ENCODE peak calls at places on chromosomes 6 and 20, in seven cellular contexts. R is left ventricle myocardium inferior, E is mucosa of descending colon, J is astrocyte, B is activated B cell treated with CpG ODN at 0.5 μM for 24 hours, L is cardiac muscle cell, O is AG10803. F is an unnamed sample.

GRCh38 chr20:38642498-38642897 is 40.9 kb downstream of the ARHGAP40 start:
- DNase-seq in R (no peak), E (no peak), J (no peak), B (no peak), L (no peak), O (no peak), F (no peak)

GRCh38 chr6:6230286-6230685 is 90.2 kb downstream of the F13A1 start:
- DNase-seq in R (no peak), E (peak), J (no peak), B (no peak), L (peak), O (no peak), F (no peak)

GRCh38 chr6:167350322-167350721 is 25.4 kb downstream of the TTLL2 start:
- DNase-seq in R (peak), E (peak), J (no peak), B (no peak), L (no peak), O (no peak), F (no peak)

GRCh38 chr20:58926802-58927489 is 54.1 kb upstream of the NELFCD start:
- DNase-seq in R (no peak), E (no peak), J (no peak), B (no peak), L (no peak), O (no peak), F (no peak)

GRCh38 chr20:11920083-11920482 is 2.4 kb downstream of the BTBD3 start:
- DNase-seq in R (no peak), E (no peak), J (no peak), B (no peak), L (no peak), O (no peak), F (no peak)

GRCh38 chr6:12749531-12750379 is 33.2 kb downstream of the PHACTR1 start:
- DNase-seq in R (no peak), E (no peak), J (no peak), B (no peak), L (peak), O (peak), F (no peak)

GRCh38 chr6:57224769-57225515 is 2.8 kb upstream of the RAB23 start:
- DNase-seq in R (no peak), E (no peak), J (peak), B (no peak), L (no peak), O (peak), F (no peak)

GRCh38 chr6:40950986-40951730 is 87.9 kb downstream of the UNC5CL start:
- DNase-seq in R (no peak), E (no peak), J (peak), B (no peak), L (peak), O (peak), F (no peak)

GRCh38 chr20:21994203-21994602 is 288.7 kb downstream of the PAX1 start:
- DNase-seq in R (no peak), E (no peak), J (no peak), B (no peak), L (no peak), O (no peak), F (no peak)

DNA sequence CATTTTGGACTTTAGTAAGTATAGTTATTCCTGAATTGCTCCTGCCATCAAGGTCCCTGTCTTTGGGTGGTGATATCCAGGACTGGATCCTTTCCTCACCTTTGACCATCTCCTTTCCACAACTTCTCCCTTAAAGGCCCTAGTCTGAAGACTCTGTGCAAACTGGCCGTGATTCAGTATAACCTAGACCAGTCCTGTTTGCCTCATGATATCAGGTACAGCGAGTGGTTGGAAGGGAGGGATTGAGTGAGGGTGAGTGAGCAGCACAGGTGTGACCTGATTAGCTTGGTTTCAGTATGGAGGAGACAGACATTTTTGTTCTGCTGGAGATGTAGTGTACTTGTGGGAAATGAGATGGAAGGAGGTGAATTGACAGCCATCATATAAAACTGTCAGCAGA is 2.3 kb upstream of the RRP36 start:
- DNase-seq in R (no peak), E (no peak), J (no peak), B (no peak), L (no peak), O (no peak), F (no peak)
- TF ChIP-seq CTCF in R (no peak), E (no peak), J (no peak), B (no peak), L (no peak), O (no peak), F (no peak)

DNA sequence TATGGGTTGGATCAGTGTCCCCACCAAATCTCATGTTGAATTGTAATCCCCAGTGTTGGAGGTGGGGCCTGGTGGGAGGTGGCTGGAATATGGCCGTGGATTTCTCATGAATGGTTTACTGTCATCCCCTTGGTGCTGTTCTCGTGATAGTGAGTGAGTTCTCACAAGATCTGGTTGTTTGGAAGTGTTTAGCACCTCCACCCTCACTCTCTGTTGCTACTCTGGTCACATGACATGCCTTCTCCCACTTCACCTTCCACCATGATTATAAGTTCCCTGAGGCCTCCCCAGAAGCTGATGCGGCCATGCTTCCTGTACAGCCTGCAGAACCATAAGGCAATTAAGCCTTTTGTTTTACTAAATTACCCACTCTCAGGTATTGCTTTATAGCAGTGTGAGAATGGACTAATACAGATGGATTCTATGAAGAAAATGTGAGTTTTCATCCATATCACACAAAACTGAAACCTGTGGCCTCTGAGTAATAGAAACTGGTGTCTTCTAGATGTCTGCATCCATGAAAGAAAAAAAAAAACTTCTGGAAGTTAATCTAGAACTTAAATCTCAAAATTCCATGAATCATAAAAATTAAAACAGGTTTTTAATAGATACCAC is 39.3 kb downstream of the MBOAT1 start:
- DNase-seq in R (no peak), E (no peak), J (no peak), B (no peak), L (no peak), O (no peak), F (no peak)
- TF ChIP-seq CTCF in R (no peak), E (no peak), J (no peak), B (no peak), L (no peak), O (no peak), F (no peak)

GRCh38 chr20:34680586-34680985 is 3.7 kb upstream of the PIGU start:
- DNase-seq in R (no peak), E (no peak), J (no peak), B (no peak), L (no peak), O (peak), F (no peak)

GRCh38 chr20:34675993-34676641 is 775 bp downstream of the PIGU start:
- DNase-seq in R (no peak), E (no peak), J (no peak), B (no peak), L (no peak), O (no peak), F (no peak)

GRCh38 chr20:34673411-34673810 is 3.5 kb downstream of the PIGU start:
- DNase-seq in R (no peak), E (no peak), J (no peak), B (no peak), L (no peak), O (no peak), F (no peak)

GRCh38 chr20:34675561-34675960 is 1.3 kb downstream of the PIGU start:
- DNase-seq in R (no peak), E (no peak), J (no peak), B (no peak), L (no peak), O (no peak), F (no peak)

DNA sequence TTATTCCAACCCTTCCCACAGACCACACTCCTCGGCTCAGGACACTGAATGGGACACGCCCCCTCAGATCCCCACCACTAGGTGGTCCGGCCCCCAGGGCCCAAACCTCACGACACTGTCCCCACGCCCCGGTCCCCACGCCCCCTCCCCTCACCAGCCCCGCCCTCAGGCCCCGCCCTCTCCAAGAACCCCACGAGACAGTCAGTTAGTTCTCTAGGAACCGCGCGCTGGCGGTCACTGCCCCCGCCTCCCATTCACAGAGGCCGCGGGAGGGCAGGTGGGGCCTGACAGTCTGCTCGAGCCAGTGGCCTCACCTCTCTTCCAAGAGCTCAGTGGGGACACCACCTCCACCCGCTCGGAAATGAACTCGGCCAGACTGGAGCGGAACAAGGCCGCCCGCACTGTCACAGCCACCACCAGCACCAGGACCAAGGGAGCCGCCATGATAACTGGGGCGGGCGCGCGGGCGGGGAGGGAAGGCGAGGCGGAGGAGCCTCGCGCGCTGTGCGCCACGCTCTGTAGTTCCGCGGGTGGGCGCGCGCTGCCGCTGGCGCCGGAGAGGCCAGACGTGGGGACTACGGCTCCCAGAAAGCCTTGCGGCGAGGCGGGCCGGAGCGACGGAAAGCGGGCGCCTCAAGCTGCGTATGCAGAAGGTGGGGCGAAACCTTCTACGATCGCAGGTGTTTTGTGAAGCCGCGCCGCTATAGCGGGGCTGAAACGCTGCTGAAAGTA is at the start of gene PIGU:
- DNase-seq in R (peak), E (peak), J (peak), B (peak), L (peak), O (peak), F (peak)
- TF ChIP-seq CTCF in R (peak), E (peak), J (no peak), B (no peak), L (no peak), O (no peak), F (peak)

GRCh38 chr6:157281570-157281969 is 41.7 kb downstream of the TMEM242 start:
- DNase-seq in R (no peak), E (peak), J (no peak), B (no peak), L (no peak), O (peak), F (no peak)
- TF ChIP-seq CTCF in R (peak), E (no peak), J (no peak), B (no peak), L (peak), O (peak), F (peak)

GRCh38 chr6:149316740-149317655 is 514 bp upstream of the TAB2 start:
- DNase-seq in R (peak), E (peak), J (peak), B (peak), L (peak), O (peak), F (peak)
- TF ChIP-seq CTCF in R (no peak), E (no peak), J (no peak), B (no peak), L (no peak), O (no peak), F (no peak)

GRCh38 chr20:25692499-25692898 is 4.2 kb downstream of the ZNF337 start:
- DNase-seq in R (no peak), E (peak), J (no peak), B (no peak), L (no peak), O (peak), F (no peak)

GRCh38 chr20:25695532-25696383 is 895 bp downstream of the ZNF337 start:
- DNase-seq in R (no peak), E (no peak), J (no peak), B (no peak), L (no peak), O (peak), F (no peak)

GRCh38 chr20:25699914-25700313 is 3.3 kb upstream of the ZNF337 start:
- DNase-seq in R (no peak), E (no peak), J (no peak), B (no peak), L (no peak), O (no peak), F (no peak)

GRCh38 chr20:25697132-25697446 is 436 bp upstream of the ZNF337 start:
- DNase-seq in R (no peak), E (no peak), J (no peak), B (no peak), L (no peak), O (no peak), F (no peak)

DNA sequence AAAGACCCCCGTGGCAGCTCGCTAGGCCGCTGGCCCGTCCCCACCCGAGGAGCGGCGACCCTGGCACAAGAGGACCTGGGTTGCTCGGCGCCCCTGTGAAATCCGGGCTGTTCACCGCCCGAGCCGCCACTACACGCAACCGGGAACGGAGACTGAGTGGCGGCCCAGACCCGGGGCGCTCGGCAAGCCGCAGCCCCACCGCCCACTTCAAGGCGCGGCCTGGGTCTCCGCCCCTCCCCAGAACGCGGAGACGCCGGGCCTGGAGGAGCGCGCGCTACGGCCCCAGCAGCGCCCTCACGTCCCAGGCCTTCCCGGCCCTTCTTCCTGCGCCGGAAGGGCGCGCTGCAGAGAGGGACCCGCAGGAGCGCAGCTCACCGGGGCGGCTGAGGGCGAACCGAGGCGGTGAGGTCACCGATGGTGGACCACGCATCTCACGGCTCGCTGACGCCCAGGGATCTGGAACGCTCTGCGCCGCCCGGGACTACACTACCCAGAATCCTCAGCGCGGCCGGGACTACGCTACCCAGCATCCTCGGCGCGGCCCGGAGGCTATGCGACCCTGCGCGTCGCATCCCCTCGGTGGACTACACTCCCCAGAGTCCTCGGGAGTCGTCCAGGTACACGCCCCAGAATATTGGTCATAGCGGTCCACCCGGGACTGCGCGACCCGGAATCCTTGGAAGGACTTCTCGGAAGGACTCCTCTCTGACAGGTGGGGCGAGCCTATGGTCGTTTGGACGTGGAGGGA is at the start of gene ZNF337:
- DNase-seq in R (peak), E (peak), J (peak), B (peak), L (peak), O (peak), F (peak)
- TF ChIP-seq CTCF in R (no peak), E (no peak), J (no peak), B (no peak), L (peak), O (peak), F (peak)

GRCh38 chr6:89976141-89977020 is 82.1 kb downstream of the GJA10 start:
- DNase-seq in R (no peak), E (no peak), J (no peak), B (no peak), L (no peak), O (no peak), F (no peak)
- TF ChIP-seq CTCF in R (no peak), E (no peak), J (no peak), B (no peak), L (no peak), O (no peak), F (no peak)

GRCh38 chr20:45971675-45972499 is at the start of gene ZNF335:
- DNase-seq in R (peak), E (peak), J (peak), B (peak), L (peak), O (peak), F (peak)
- TF ChIP-seq CTCF in R (peak), E (peak), J (no peak), B (no peak), L (peak), O (no peak), F (peak)

GRCh38 chr20:53194310-53194709 is 222.2 kb downstream of the TSHZ2 start:
- DNase-seq in R (no peak), E (no peak), J (no peak), B (no peak), L (no peak), O (no peak), F (no peak)

GRCh38 chr20:53191957-53192356 is 219.8 kb downstream of the TSHZ2 start:
- DNase-seq in R (no peak), E (no peak), J (no peak), B (no peak), L (no peak), O (no peak), F (no peak)

GRCh38 chr20:53187402-53187801 is 215.2 kb downstream of the TSHZ2 start:
- DNase-seq in R (no peak), E (no peak), J (peak), B (no peak), L (no peak), O (no peak), F (no peak)

GRCh38 chr20:53186630-53187029 is 214.5 kb downstream of the TSHZ2 start:
- DNase-seq in R (no peak), E (no peak), J (no peak), B (no peak), L (no peak), O (no peak), F (no peak)

DNA sequence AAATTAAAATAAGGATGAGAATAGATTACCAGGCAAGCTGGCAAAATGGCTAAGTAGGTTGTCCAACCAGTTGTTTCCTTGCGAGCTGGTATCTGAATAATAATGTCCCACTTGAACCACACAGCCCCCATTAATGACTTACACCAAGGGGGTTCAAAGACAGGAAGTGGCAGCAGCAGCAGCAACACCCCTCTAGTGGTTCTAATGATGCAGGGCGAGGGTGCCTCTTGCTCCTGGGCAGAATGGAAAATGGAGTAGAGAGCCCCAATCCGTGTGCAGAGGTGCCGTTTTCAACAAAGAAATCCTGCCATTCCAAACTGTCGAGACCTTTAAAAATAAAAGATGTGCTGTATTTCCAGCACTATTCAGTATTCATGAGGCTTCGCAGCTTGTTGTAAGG is 218.1 kb downstream of the TSHZ2 start:
- DNase-seq in R (no peak), E (no peak), J (no peak), B (no peak), L (no peak), O (no peak), F (no peak)
- TF ChIP-seq CTCF in R (no peak), E (no peak), J (no peak), B (no peak), L (no peak), O (no peak), F (no peak)

GRCh38 chr6:155582016-155582991 is 126.7 kb upstream of the NOX3 start:
- DNase-seq in R (no peak), E (no peak), J (no peak), B (no peak), L (no peak), O (no peak), F (no peak)

GRCh38 chr6:155583997-155584396 is 128.4 kb upstream of the NOX3 start:
- DNase-seq in R (no peak), E (peak), J (no peak), B (no peak), L (no peak), O (no peak), F (no peak)

GRCh38 chr6:155586036-155586557 is 130.5 kb upstream of the NOX3 start:
- DNase-seq in R (no peak), E (no peak), J (no peak), B (no peak), L (no peak), O (no peak), F (no peak)

DNA sequence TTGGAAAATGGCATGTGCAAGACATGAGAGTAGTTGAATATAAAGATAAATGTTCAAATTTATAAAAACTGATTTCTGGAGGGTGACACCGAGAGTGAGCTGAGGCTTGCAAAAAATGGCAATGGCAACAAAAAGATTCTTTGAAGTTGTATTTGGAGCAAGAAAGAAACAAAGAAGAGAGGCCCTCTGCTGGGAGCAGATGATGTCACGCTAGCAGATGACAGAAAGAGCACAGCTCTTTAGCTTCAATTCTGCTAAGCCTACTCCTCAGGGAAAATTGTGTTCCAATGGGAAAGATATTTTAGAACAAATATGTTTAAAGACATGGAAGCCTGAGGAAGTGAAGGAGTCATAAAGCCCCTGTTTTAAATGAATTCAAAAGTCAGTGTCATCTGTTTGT is 125.3 kb upstream of the NOX3 start:
- DNase-seq in R (no peak), E (no peak), J (no peak), B (no peak), L (no peak), O (no peak), F (no peak)
- TF ChIP-seq CTCF in R (peak), E (no peak), J (no peak), B (no peak), L (no peak), O (no peak), F (peak)